ENCODE peak calls at places on chromosome 1, in nine cellular contexts. O, G, I, H, A, L, W, X and U are unnamed samples.

GRCh38 chr1:201693887-201694614 is 134.9 kb upstream of the IPO9 start:
- DNase-seq in O (no peak), G (no peak), I (no peak), H (no peak), A (no peak), L (no peak), W (no peak), X (no peak), U (no peak)

GRCh38 chr1:204296431-204296988 is 63.2 kb downstream of the PLEKHA6 start:
- DNase-seq in O (no peak), G (no peak), I (peak), H (no peak), A (peak), L (peak), W (no peak), X (peak), U (no peak)

GRCh38 chr1:232634086-232634485 is 4.2 kb upstream of the SIPA1L2 start:
- DNase-seq in O (no peak), G (no peak), I (no peak), H (no peak), A (no peak), L (no peak), W (no peak), X (no peak), U (no peak)

GRCh38 chr1:68197459-68197858 is 34.9 kb downstream of the WLS start:
- DNase-seq in O (no peak), G (no peak), I (no peak), H (no peak), A (no peak), L (no peak), W (no peak), X (no peak), U (no peak)

GRCh38 chr1:81699234-81699633 is 101.5 kb upstream of the ADGRL2 start:
- DNase-seq in O (peak), G (peak), I (no peak), H (no peak), A (peak), L (peak), W (no peak), X (peak), U (peak)

GRCh38 chr1:2998503-2999100 is 22.7 kb upstream of the ACTRT2 start:
- DNase-seq in O (no peak), G (no peak), I (no peak), H (no peak), A (no peak), L (no peak), W (no peak), X (no peak), U (peak)

GRCh38 chr1:12157366-12158231 is 9.2 kb upstream of the TNFRSF1B start:
- DNase-seq in O (no peak), G (no peak), I (peak), H (no peak), A (no peak), L (no peak), W (no peak), X (no peak), U (peak)

GRCh38 chr1:13814131-13814530 is 114.1 kb downstream of the PRDM2 start:
- DNase-seq in O (no peak), G (no peak), I (no peak), H (no peak), A (no peak), L (no peak), W (no peak), X (no peak), U (no peak)

GRCh38 chr1:92538048-92538412 is 51.3 kb upstream of the GFI1 start:
- DNase-seq in O (no peak), G (no peak), I (no peak), H (peak), A (no peak), L (no peak), W (no peak), X (peak), U (peak)

GRCh38 chr1:2534775-2535387 is 4.8 kb upstream of the HES5 start:
- DNase-seq in O (peak), G (peak), I (no peak), H (no peak), A (no peak), L (peak), W (no peak), X (peak), U (no peak)

GRCh38 chr1:51728611-51729155 is 111.8 kb downstream of the OSBPL9 start:
- DNase-seq in O (no peak), G (no peak), I (no peak), H (peak), A (peak), L (no peak), W (no peak), X (peak), U (no peak)

GRCh38 chr1:160169553-160170399 is 18.4 kb downstream of the ATP1A4 start:
- DNase-seq in O (no peak), G (no peak), I (no peak), H (no peak), A (no peak), L (no peak), W (no peak), X (no peak), U (no peak)

GRCh38 chr1:235047331-235047871 is 81.2 kb downstream of the TOMM20 start:
- DNase-seq in O (no peak), G (no peak), I (no peak), H (no peak), A (no peak), L (no peak), W (no peak), X (no peak), U (peak)

GRCh38 chr1:177440821-177441220 is 270.1 kb downstream of the BRINP2 start:
- DNase-seq in O (no peak), G (no peak), I (no peak), H (no peak), A (no peak), L (no peak), W (no peak), X (no peak), U (no peak)

GRCh38 chr1:72119491-72119890 is 162.8 kb downstream of the NEGR1 start:
- DNase-seq in O (no peak), G (no peak), I (no peak), H (no peak), A (no peak), L (no peak), W (no peak), X (no peak), U (no peak)

GRCh38 chr1:40392206-40392605 is 18.7 kb downstream of the SMAP2 start:
- DNase-seq in O (no peak), G (no peak), I (no peak), H (no peak), A (peak), L (no peak), W (no peak), X (peak), U (peak)

GRCh38 chr1:59516881-59517280 is 220.0 kb downstream of the FGGY start:
- DNase-seq in O (no peak), G (no peak), I (no peak), H (no peak), A (no peak), L (no peak), W (no peak), X (peak), U (no peak)

GRCh38 chr1:167706931-167707877 is 14.6 kb upstream of the MPZL1 start:
- DNase-seq in O (no peak), G (no peak), I (no peak), H (no peak), A (no peak), L (no peak), W (no peak), X (no peak), U (no peak)

GRCh38 chr1:155329980-155330598 is 9.4 kb downstream of the RUSC1 start:
- DNase-seq in O (no peak), G (no peak), I (no peak), H (no peak), A (no peak), L (no peak), W (no peak), X (no peak), U (peak)

GRCh38 chr1:73623946-73624345 is 574.0 kb downstream of the LRRIQ3 start:
- DNase-seq in O (no peak), G (no peak), I (no peak), H (no peak), A (no peak), L (no peak), W (no peak), X (no peak), U (no peak)

GRCh38 chr1:78688701-78689100 is 39.1 kb downstream of the IFI44 start:
- DNase-seq in O (peak), G (no peak), I (no peak), H (peak), A (peak), L (no peak), W (peak), X (peak), U (no peak)

GRCh38 chr1:166975361-166976129 is at the start of gene ILDR2:
- DNase-seq in O (peak), G (peak), I (no peak), H (peak), A (peak), L (peak), W (peak), X (peak), U (peak)

GRCh38 chr1:109274533-109275476 is 8.1 kb downstream of the PSRC1 start:
- DNase-seq in O (peak), G (peak), I (peak), H (no peak), A (peak), L (peak), W (peak), X (peak), U (peak)

GRCh38 chr1:28417441-28418277 is 48.1 kb downstream of the PHACTR4 start:
- DNase-seq in O (peak), G (peak), I (no peak), H (peak), A (peak), L (peak), W (peak), X (peak), U (no peak)

GRCh38 chr1:109765483-109765815 is 1.7 kb upstream of the EPS8L3 start:
- DNase-seq in O (no peak), G (no peak), I (no peak), H (no peak), A (no peak), L (no peak), W (no peak), X (no peak), U (no peak)

GRCh38 chr1:88549536-88549935 is 134.5 kb upstream of the PKN2 start:
- DNase-seq in O (no peak), G (peak), I (no peak), H (peak), A (peak), L (no peak), W (no peak), X (no peak), U (no peak)

GRCh38 chr1:153684892-153685291 is 6.4 kb downstream of the NPR1 start:
- DNase-seq in O (no peak), G (peak), I (no peak), H (no peak), A (no peak), L (no peak), W (no peak), X (no peak), U (peak)

GRCh38 chr1:153687346-153687745 is 8.9 kb downstream of the NPR1 start:
- DNase-seq in O (no peak), G (no peak), I (no peak), H (no peak), A (no peak), L (no peak), W (no peak), X (no peak), U (peak)

GRCh38 chr1:153688736-153689328 is 10.3 kb downstream of the NPR1 start:
- DNase-seq in O (no peak), G (no peak), I (no peak), H (no peak), A (no peak), L (no peak), W (no peak), X (no peak), U (peak)

GRCh38 chr1:153685578-153686340 is 7.3 kb downstream of the NPR1 start:
- DNase-seq in O (no peak), G (no peak), I (no peak), H (no peak), A (no peak), L (no peak), W (no peak), X (no peak), U (peak)

GRCh38 chr1:153688283-153688682 is 9.8 kb downstream of the NPR1 start:
- DNase-seq in O (no peak), G (no peak), I (no peak), H (no peak), A (no peak), L (no peak), W (no peak), X (no peak), U (peak)
- H3K27ac ChIP-seq in O (no peak), G (no peak), I (no peak), H (no peak), A (no peak), L (no peak), W (no peak), X (no peak), U (no peak)

GRCh38 chr1:24558455-24558854 is 2.6 kb downstream of the NCMAP start:
- DNase-seq in O (no peak), G (no peak), I (peak), H (no peak), A (no peak), L (no peak), W (no peak), X (no peak), U (no peak)
- H3K4me2 ChIP-seq in O (no peak), G (no peak), I (peak), H (no peak), A (no peak), L (no peak), W (peak), X (no peak), U (no peak)

GRCh38 chr1:247748041-247748440 is at the start of gene OR14A2:
- DNase-seq in O (no peak), G (no peak), I (no peak), H (no peak), A (no peak), L (no peak), W (no peak), X (no peak), U (no peak)
- H3K27ac ChIP-seq in O (no peak), G (no peak), I (no peak), H (no peak), A (no peak), L (no peak), W (no peak), X (peak), U (no peak)

DNA sequence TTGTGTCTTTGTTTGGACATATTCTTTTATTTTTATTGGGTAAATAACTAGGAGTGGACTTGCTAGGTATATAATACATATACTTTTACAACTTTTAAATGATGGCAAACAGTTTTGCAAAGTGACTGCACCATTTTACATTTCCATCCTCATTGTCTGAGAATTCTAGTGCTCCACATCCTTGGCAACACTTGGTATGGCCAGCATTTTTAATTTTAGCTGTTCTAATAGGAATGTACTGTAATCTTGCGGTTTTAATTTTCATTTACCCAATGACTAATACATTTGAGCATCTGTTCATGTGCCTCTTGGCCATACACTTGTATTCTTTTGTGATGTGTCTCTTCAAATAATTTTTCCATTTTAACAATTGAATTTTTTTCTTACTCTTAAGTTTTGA is 37.0 kb upstream of the ATP6V1G3 start:
- DNase-seq in O (peak), G (no peak), I (no peak), H (no peak), A (peak), L (no peak), W (no peak), X (peak), U (peak)
- H3K4me2 ChIP-seq in O (no peak), G (no peak), I (no peak), H (no peak), A (no peak), L (no peak), W (no peak), X (no peak), U (no peak)